ENCODE peak calls at places on chromosomes 5 and 9, in six cellular contexts. One of them, this sample, is unnamed. For H3K4me1, the result is how much of the 10 kb centered on the place peaks cover.

GRCh38 chr5:63125862-63126261 is 547.2 kb downstream of the LRRC70 start:
- DNase-seq in PC-3: peak
- DNase-seq in neural progenitor cell: no peak
- DNase-seq in HepG2: peak
- DNase-seq in fibroblast of lung: peak
- DNase-seq in neuronal stem cell: no peak
- DNase-seq in this sample: peak

GRCh38 chr9:105466898-105467455 is 19.1 kb downstream of the FSD1L start:
- DNase-seq in PC-3: no peak
- DNase-seq in fibroblast of lung: peak
- DNase-seq in neuronal stem cell: no peak
- DNase-seq in neural progenitor cell: no peak
- DNase-seq in HepG2: no peak
- DNase-seq in this sample: no peak

GRCh38 chr5:95178046-95178651 is 106.7 kb downstream of the MCTP1 start:
- DNase-seq in neural progenitor cell: peak
- DNase-seq in fibroblast of lung: peak
- DNase-seq in HepG2: peak
- DNase-seq in neuronal stem cell: peak
- DNase-seq in PC-3: peak
- DNase-seq in this sample: no peak

GRCh38 chr9:14372437-14373318 is 58.7 kb upstream of the NFIB start:
- DNase-seq in neural progenitor cell: no peak
- DNase-seq in fibroblast of lung: peak
- DNase-seq in PC-3: peak
- DNase-seq in neuronal stem cell: no peak
- DNase-seq in HepG2: peak
- DNase-seq in this sample: peak

GRCh38 chr9:117120061-117120460 is 294.8 kb downstream of the ASTN2 start:
- DNase-seq in HepG2: no peak
- DNase-seq in PC-3: peak
- DNase-seq in neuronal stem cell: no peak
- DNase-seq in neural progenitor cell: no peak
- DNase-seq in fibroblast of lung: peak
- DNase-seq in this sample: peak

GRCh38 chr5:162434311-162434710 is 366.7 kb downstream of the GABRG2 start:
- DNase-seq in neural progenitor cell: no peak
- DNase-seq in neuronal stem cell: no peak
- DNase-seq in HepG2: no peak
- DNase-seq in PC-3: no peak
- DNase-seq in fibroblast of lung: no peak
- DNase-seq in this sample: no peak

GRCh38 chr9:112531666-112532282 is 45.1 kb downstream of the KIAA1958 start:
- DNase-seq in neural progenitor cell: no peak
- DNase-seq in HepG2: peak
- DNase-seq in neuronal stem cell: no peak
- DNase-seq in fibroblast of lung: peak
- DNase-seq in PC-3: no peak
- DNase-seq in this sample: no peak

GRCh38 chr9:90925581-90926257 is 124.1 kb downstream of the SYK start:
- DNase-seq in fibroblast of lung: peak
- DNase-seq in PC-3: no peak
- DNase-seq in HepG2: no peak
- DNase-seq in neural progenitor cell: no peak
- DNase-seq in neuronal stem cell: no peak
- DNase-seq in this sample: peak

GRCh38 chr5:158463971-158464370 is 605.0 kb upstream of the CLINT1 start:
- DNase-seq in neural progenitor cell: no peak
- DNase-seq in HepG2: peak
- DNase-seq in PC-3: no peak
- DNase-seq in neuronal stem cell: no peak
- DNase-seq in fibroblast of lung: no peak
- DNase-seq in this sample: peak

GRCh38 chr5:107389130-107389553 is 281.6 kb downstream of the EFNA5 start:
- DNase-seq in neuronal stem cell: no peak
- DNase-seq in PC-3: peak
- DNase-seq in neural progenitor cell: no peak
- DNase-seq in fibroblast of lung: peak
- DNase-seq in HepG2: no peak
- DNase-seq in this sample: peak

GRCh38 chr9:116000748-116001329 is 152.8 kb upstream of the PAPPA start:
- DNase-seq in PC-3: peak
- DNase-seq in neural progenitor cell: peak
- DNase-seq in HepG2: peak
- DNase-seq in fibroblast of lung: no peak
- DNase-seq in neuronal stem cell: no peak
- DNase-seq in this sample: no peak

GRCh38 chr5:10737880-10738279 is 23.2 kb downstream of the DAP start:
- DNase-seq in PC-3: no peak
- DNase-seq in neural progenitor cell: no peak
- DNase-seq in HepG2: no peak
- DNase-seq in fibroblast of lung: no peak
- DNase-seq in neuronal stem cell: no peak
- DNase-seq in this sample: no peak

GRCh38 chr5:39520232-39520572 is 95.4 kb upstream of the DAB2 start:
- DNase-seq in neuronal stem cell: no peak
- DNase-seq in neural progenitor cell: no peak
- DNase-seq in fibroblast of lung: peak
- DNase-seq in PC-3: peak
- DNase-seq in HepG2: no peak
- DNase-seq in this sample: no peak

GRCh38 chr9:114805670-114806551 is at the start of gene TNFSF15:
- DNase-seq in neural progenitor cell: peak
- DNase-seq in PC-3: peak
- DNase-seq in neuronal stem cell: no peak
- DNase-seq in HepG2: peak
- DNase-seq in fibroblast of lung: peak
- DNase-seq in this sample: peak

GRCh38 chr9:18233776-18234445 is 240.0 kb upstream of the ADAMTSL1 start:
- DNase-seq in PC-3: no peak
- DNase-seq in neuronal stem cell: no peak
- DNase-seq in neural progenitor cell: no peak
- DNase-seq in HepG2: no peak
- DNase-seq in fibroblast of lung: no peak
- DNase-seq in this sample: no peak

GRCh38 chr5:171622010-171622409 is 163.6 kb upstream of the SMIM23 start:
- DNase-seq in HepG2: no peak
- DNase-seq in neural progenitor cell: no peak
- DNase-seq in PC-3: no peak
- DNase-seq in neuronal stem cell: no peak
- DNase-seq in fibroblast of lung: no peak
- DNase-seq in this sample: no peak

GRCh38 chr9:116154334-116154975 is 864 bp downstream of the PAPPA start:
- DNase-seq in HepG2: no peak
- DNase-seq in fibroblast of lung: no peak
- DNase-seq in PC-3: no peak
- DNase-seq in neuronal stem cell: peak
- DNase-seq in neural progenitor cell: peak
- DNase-seq in this sample: no peak

GRCh38 chr9:34380511-34381315 is 4.0 kb upstream of the MYORG start:
- DNase-seq in fibroblast of lung: peak
- DNase-seq in neuronal stem cell: peak
- DNase-seq in PC-3: peak
- DNase-seq in HepG2: peak
- DNase-seq in neural progenitor cell: peak
- DNase-seq in this sample: peak

GRCh38 chr5:90709323-90710148 is 150.9 kb downstream of the ADGRV1 start:
- DNase-seq in HepG2: peak
- DNase-seq in PC-3: peak
- DNase-seq in neural progenitor cell: peak
- DNase-seq in neuronal stem cell: peak
- DNase-seq in fibroblast of lung: peak
- DNase-seq in this sample: peak

GRCh38 chr5:159106193-159106568 is 6.5 kb upstream of the EBF1 start:
- DNase-seq in neural progenitor cell: peak
- DNase-seq in PC-3: no peak
- DNase-seq in fibroblast of lung: no peak
- DNase-seq in neuronal stem cell: no peak
- DNase-seq in HepG2: no peak
- DNase-seq in this sample: no peak

GRCh38 chr9:130101963-130102362 is 48.3 kb downstream of the GPR107 start:
- DNase-seq in fibroblast of lung: no peak
- DNase-seq in HepG2: no peak
- DNase-seq in PC-3: no peak
- DNase-seq in neural progenitor cell: no peak
- DNase-seq in neuronal stem cell: no peak
- DNase-seq in this sample: no peak

GRCh38 chr9:97802276-97802675 is 50.8 kb upstream of the FOXE1 start:
- DNase-seq in neuronal stem cell: no peak
- DNase-seq in neural progenitor cell: no peak
- DNase-seq in fibroblast of lung: peak
- DNase-seq in HepG2: peak
- DNase-seq in PC-3: peak
- DNase-seq in this sample: peak

GRCh38 chr5:54090495-54091084 is 219.8 kb downstream of the ARL15 start:
- DNase-seq in fibroblast of lung: peak
- DNase-seq in neuronal stem cell: no peak
- DNase-seq in HepG2: peak
- DNase-seq in neural progenitor cell: no peak
- DNase-seq in PC-3: peak
- DNase-seq in this sample: peak

GRCh38 chr5:97951139-97951538 is 768.1 kb upstream of the RIOK2 start:
- DNase-seq in PC-3: no peak
- DNase-seq in HepG2: no peak
- DNase-seq in neuronal stem cell: no peak
- DNase-seq in fibroblast of lung: no peak
- DNase-seq in neural progenitor cell: no peak
- DNase-seq in this sample: no peak

DNA sequence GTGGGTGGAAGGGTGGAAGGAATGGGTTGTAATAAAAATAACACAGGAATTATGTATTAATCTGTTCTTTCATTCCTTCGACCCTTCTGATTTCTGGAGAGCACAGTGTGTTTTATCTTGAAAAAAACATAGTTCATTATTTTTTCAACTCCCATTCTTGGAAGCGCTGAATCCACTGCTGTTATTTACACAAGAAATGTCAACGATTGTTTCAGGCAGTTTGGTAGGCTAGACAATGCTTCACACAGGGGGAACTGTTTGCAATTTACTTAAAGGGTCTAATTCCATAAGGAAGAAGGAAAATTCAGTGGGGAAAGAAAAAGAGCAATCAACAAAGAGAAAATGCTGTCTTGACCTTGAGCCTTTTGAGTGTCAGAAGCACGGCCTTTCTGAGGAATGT is 142.8 kb downstream of the TLE1 start:
- DNase-seq in fibroblast of lung: no peak
- DNase-seq in PC-3: no peak
- DNase-seq in neural progenitor cell: no peak
- DNase-seq in HepG2: peak
- DNase-seq in neuronal stem cell: no peak
- DNase-seq in this sample: no peak
- H3K4me1 ChIP-seq in fibroblast of lung: under half
- H3K4me1 ChIP-seq in PC-3: under half
- H3K4me1 ChIP-seq in neural progenitor cell: under half
- H3K4me1 ChIP-seq in HepG2: half or more
- H3K4me1 ChIP-seq in neuronal stem cell: under half
- H3K4me1 ChIP-seq in this sample: under half

GRCh38 chr9:135043345-135043744 is 44.1 kb upstream of the OLFM1 start:
- DNase-seq in neuronal stem cell: no peak
- DNase-seq in neural progenitor cell: no peak
- DNase-seq in fibroblast of lung: no peak
- DNase-seq in HepG2: no peak
- DNase-seq in PC-3: no peak
- DNase-seq in this sample: no peak
- H3K9ac ChIP-seq in neuronal stem cell: no peak
- H3K9ac ChIP-seq in neural progenitor cell: no peak
- H3K9ac ChIP-seq in fibroblast of lung: no peak
- H3K9ac ChIP-seq in HepG2: no peak
- H3K9ac ChIP-seq in PC-3: no peak
- H3K9ac ChIP-seq in this sample: no peak

DNA sequence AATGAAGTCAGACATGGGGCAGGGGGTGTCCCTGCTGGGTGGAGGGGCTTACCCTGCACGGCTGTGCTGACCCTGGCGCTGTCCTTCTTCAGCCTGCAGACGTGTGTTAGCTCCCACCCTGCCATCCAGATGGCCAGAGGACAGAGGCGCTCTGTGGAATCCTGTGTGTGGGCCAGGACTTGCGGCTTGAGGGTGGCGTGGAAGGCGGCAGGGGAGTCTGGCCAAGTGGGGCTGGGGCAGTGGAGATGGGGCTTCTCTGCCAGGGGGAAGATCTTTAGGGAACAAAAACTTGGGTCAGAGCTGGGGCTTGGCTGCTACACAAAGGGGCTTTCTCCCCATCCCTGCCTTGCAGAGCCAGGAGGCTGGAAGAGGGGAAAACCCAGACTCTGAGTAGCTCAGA is 46.5 kb upstream of the SYNPO start:
- DNase-seq in neuronal stem cell: no peak
- DNase-seq in PC-3: no peak
- DNase-seq in fibroblast of lung: peak
- DNase-seq in neural progenitor cell: no peak
- DNase-seq in HepG2: no peak
- DNase-seq in this sample: no peak
- H3K4me1 ChIP-seq in neuronal stem cell: under half
- H3K4me1 ChIP-seq in PC-3: under half
- H3K4me1 ChIP-seq in fibroblast of lung: under half
- H3K4me1 ChIP-seq in neural progenitor cell: under half
- H3K4me1 ChIP-seq in HepG2: under half
- H3K4me1 ChIP-seq in this sample: under half

GRCh38 chr9:37206121-37206620 is 85.8 kb downstream of the ZCCHC7 start:
- DNase-seq in neural progenitor cell: no peak
- DNase-seq in neuronal stem cell: no peak
- DNase-seq in HepG2: no peak
- DNase-seq in fibroblast of lung: no peak
- DNase-seq in PC-3: no peak
- DNase-seq in this sample: no peak
- H3K9ac ChIP-seq in neural progenitor cell: no peak
- H3K9ac ChIP-seq in neuronal stem cell: no peak
- H3K9ac ChIP-seq in HepG2: no peak
- H3K9ac ChIP-seq in fibroblast of lung: no peak
- H3K9ac ChIP-seq in PC-3: no peak
- H3K9ac ChIP-seq in this sample: no peak

DNA sequence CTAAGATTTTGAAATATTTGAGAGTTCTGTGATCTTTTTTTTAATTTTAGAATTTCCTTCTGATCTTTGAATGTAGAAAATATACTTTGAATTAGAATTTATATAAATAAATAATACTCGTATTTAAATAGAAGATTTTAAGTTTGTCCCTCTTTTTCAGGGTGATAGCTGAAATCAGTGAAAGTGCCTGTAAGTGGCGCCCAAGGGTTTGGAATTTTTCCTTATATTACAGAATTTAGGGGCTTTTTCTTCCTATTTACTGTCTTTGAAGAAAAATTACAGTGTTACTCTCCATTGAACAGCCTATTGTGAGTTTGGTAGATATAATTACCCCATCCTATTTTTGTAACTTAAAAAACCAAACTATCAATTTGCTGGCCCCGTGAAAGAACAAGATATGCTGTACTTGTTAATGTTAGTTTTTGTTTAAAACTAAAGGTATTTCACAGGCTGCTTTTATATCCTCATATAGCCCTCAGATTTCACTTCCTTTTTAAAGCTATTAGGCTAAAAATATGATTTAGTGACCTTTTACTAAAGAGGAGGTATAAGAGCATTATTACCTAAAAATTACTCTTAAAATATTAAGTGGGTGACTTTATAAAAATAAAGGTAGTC is 3.2 kb downstream of the MAP3K1 start:
- DNase-seq in neuronal stem cell: no peak
- DNase-seq in fibroblast of lung: peak
- DNase-seq in PC-3: no peak
- DNase-seq in HepG2: no peak
- DNase-seq in neural progenitor cell: no peak
- DNase-seq in this sample: peak
- H3K4me1 ChIP-seq in neuronal stem cell: under half
- H3K4me1 ChIP-seq in fibroblast of lung: under half
- H3K4me1 ChIP-seq in PC-3: under half
- H3K4me1 ChIP-seq in HepG2: half or more
- H3K4me1 ChIP-seq in neural progenitor cell: under half
- H3K4me1 ChIP-seq in this sample: under half